ENCODE peak calls at places on chromosomes 11 and 22, in five cellular contexts. N, Y, X, O and S are unnamed samples.

GRCh38 chr11:35166369-35167360 is 27.7 kb downstream of the CD44 start:
- DNase-seq in O (peak; percentile 93), Y (no peak), X (peak; percentile 57), N (no peak), S (no peak)

GRCh38 chr11:64960719-64961118 is 11.2 kb downstream of the MAJIN start:
- DNase-seq in Y (no peak), N (no peak), O (no peak), X (no peak), S (no peak)

GRCh38 chr11:86206296-86206695 is 38.3 kb upstream of the EED start:
- DNase-seq in N (no peak), Y (no peak), O (no peak), X (no peak), S (no peak)

GRCh38 chr11:73431431-73431830 is 55.2 kb downstream of the RELT start:
- DNase-seq in X (no peak), N (no peak), Y (no peak), O (peak; percentile 45), S (no peak)

GRCh38 chr11:5713695-5714094 is 22.6 kb upstream of the OR56B1 start:
- DNase-seq in Y (no peak), X (no peak), N (no peak), O (no peak), S (no peak)

GRCh38 chr11:126355324-126355925 is at the start of gene ST3GAL4:
- DNase-seq in X (peak; percentile 74), N (peak; percentile 92), Y (peak; percentile 65), O (peak; percentile 52), S (peak; percentile 51)

GRCh38 chr11:23732026-23732425 is 764.8 kb upstream of the LUZP2 start:
- DNase-seq in Y (no peak), N (no peak), O (peak; percentile 65), X (no peak), S (no peak)

GRCh38 chr22:19820880-19821522 is 33.7 kb downstream of the GNB1L start:
- DNase-seq in O (no peak), Y (peak; percentile 19), N (peak; percentile 10), X (no peak), S (no peak)

GRCh38 chr11:130691581-130691980 is 224.7 kb downstream of the SNX19 start:
- DNase-seq in O (no peak), Y (no peak), N (no peak), X (no peak), S (no peak)

GRCh38 chr11:102788334-102789035 is 8.1 kb upstream of the MMP10 start:
- DNase-seq in O (peak; percentile 27), N (no peak), X (no peak), Y (no peak), S (no peak)

GRCh38 chr11:29405305-29405704 is 611.5 kb downstream of the KCNA4 start:
- DNase-seq in X (no peak), O (peak; percentile 5), N (no peak), Y (no peak), S (no peak)

GRCh38 chr22:19174106-19175025 is 4.2 kb downstream of the SLC25A1 start:
- DNase-seq in O (peak; percentile 42), X (no peak), N (no peak), Y (no peak), S (no peak)

GRCh38 chr11:1757861-1758610 is 5.7 kb downstream of the CTSD start:
- DNase-seq in X (no peak), Y (no peak), N (no peak), O (no peak), S (no peak)

GRCh38 chr11:3797329-3798090 is at the start of gene NUP98:
- DNase-seq in Y (peak; percentile 100), O (peak; percentile 100), X (peak; percentile 98), N (peak; percentile 100), S (peak; percentile 100)

GRCh38 chr11:3799143-3799542 is 1.8 kb upstream of the NUP98 start:
- DNase-seq in Y (no peak), X (no peak), O (no peak), N (no peak), S (peak; percentile 56)

GRCh38 chr11:3796796-3797328 is 492 bp downstream of the NUP98 start:
- DNase-seq in N (no peak), X (peak; percentile 49), O (no peak), Y (no peak), S (peak; percentile 40)

GRCh38 chr11:3796346-3796745 is 1.0 kb downstream of the NUP98 start:
- DNase-seq in X (no peak), O (no peak), Y (no peak), N (no peak), S (peak; percentile 37)

DNA sequence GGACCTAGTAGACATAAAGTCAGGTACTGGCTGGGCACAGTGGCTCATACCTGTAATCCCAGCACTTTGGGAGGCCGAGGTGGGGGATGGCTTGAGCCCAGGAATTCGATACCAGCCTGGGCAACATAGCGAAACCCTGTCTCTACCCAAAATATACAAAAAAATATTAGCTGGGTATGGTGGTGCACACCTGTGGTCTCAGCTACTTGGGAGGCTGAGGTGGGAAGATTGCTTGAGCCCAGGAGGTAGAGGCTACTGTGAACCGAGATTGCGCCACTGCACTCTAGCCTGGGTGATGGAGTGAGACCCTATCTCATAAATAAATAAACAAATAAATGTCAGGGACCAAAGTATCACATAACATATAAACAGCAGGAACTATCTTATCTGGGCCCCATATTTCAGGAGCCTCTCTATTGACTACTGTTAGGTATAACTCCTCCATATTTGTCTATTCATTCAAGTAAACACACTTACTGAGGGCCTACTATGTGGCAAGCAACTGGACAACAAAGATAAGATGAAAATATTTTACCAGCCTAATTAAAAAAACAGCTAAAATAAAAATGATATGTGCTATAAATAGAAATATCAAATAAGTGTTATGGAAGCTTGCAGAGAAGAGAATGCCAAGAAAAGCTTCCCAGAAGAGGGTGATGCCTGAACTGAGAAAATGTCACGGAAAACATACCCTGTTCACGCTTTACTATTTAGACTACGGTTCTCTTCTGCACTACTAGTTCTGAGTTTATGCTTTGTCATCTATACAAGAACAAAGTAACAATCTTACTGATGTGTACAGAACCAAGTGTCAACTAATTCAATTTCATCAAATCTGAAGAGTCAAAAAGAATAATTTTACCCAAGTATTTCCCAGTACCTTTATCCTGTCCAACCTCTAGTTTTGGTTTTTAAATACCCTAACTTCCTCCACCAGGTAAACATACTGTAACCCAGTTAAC is 1.9 kb downstream of the NUP98 start:
- DNase-seq in N (no peak), Y (no peak), X (no peak), O (no peak), S (no peak)
- H3K4me3 ChIP-seq in N (peak overlapping the region; percentile 99), Y (peak overlapping the region; percentile 85), X (peak overlapping the region; percentile 100), O (peak overlapping the region; percentile 74), S (no peak overlapping the region)

GRCh38 chr11:36713715-36714114 is 115.7 kb upstream of the RAG2 start:
- DNase-seq in X (no peak), N (no peak), O (no peak), Y (no peak), S (no peak)

DNA sequence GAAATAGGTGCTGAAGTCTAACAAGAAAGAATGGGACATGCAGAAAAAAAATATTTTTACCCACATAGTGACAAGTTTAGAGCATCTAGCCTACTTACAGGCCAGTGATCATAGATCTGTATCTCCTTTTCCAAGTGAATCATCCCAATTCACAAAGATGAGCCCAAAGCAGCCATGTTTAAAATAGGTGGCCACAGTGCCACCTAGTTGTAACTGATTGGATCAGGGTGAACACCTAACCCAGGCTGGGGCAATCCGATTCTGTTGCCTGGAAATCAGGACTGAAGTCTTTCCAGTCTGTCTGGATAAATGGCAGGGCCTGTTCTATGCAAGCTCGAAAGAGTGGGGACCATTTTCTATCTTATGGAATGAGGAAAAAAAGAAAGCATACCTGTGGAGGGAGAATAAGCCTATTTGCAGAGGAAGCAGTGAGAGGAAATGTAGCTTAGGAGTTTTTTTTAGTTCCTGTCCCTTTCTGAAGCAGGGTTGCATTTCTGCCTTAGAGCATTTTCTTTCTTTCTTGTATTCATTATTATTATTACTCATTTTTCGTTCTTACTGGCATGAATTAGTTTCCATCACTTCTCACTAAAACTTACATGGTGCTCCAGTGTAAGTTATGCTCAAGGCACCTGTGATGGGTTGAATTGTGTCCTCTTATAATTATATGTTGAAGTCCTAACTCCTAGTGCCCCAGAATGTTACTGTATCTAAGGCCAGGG is 113.2 kb upstream of the RAG2 start:
- DNase-seq in O (no peak), X (peak; percentile 6), Y (no peak), N (no peak), S (no peak)
- TF ChIP-seq CTCF in O (no peak), X (no peak), Y (no peak), N (no peak), S (no peak)

DNA sequence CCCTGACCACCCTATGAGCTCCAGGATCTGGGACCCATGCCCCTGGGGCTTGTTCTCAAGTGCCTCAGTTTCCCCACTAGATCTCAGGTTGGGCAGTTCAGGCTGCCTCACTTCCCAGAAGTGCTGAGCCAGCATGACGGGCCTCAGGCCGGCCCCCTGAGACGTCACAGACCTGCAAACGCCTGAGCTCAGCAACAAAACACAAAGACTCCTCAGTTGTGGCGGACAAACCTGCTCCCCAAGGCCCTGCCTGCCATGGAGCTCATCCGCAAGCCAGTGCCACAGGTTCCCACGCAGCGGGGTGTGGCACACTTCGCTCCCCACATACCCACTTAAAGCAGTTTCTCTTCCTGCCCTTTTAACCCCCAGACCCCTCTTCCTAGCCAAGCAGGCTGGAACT is 45.2 kb downstream of the NECTIN1 start:
- DNase-seq in N (no peak), X (no peak), Y (peak; percentile 41), O (no peak), S (peak; percentile 62)
- TF ChIP-seq POLR2A in N (no peak), X (no peak), Y (no peak), O (no peak), S (no peak)

GRCh38 chr11:46672381-46672839 is 28.0 kb downstream of the ARHGAP1 start:
- DNase-seq in X (no peak), Y (no peak), N (no peak), O (no peak), S (no peak)

GRCh38 chr11:46671958-46672315 is 28.5 kb downstream of the ARHGAP1 start:
- DNase-seq in N (no peak), O (no peak), Y (no peak), X (no peak), S (no peak)

GRCh38 chr11:46668480-46669085 is 31.8 kb downstream of the ARHGAP1 start:
- DNase-seq in O (no peak), Y (no peak), N (no peak), X (no peak), S (peak; percentile 75)

GRCh38 chr11:46666982-46667590 is 33.3 kb downstream of the ARHGAP1 start:
- DNase-seq in Y (no peak), O (no peak), N (no peak), X (no peak), S (no peak)

DNA sequence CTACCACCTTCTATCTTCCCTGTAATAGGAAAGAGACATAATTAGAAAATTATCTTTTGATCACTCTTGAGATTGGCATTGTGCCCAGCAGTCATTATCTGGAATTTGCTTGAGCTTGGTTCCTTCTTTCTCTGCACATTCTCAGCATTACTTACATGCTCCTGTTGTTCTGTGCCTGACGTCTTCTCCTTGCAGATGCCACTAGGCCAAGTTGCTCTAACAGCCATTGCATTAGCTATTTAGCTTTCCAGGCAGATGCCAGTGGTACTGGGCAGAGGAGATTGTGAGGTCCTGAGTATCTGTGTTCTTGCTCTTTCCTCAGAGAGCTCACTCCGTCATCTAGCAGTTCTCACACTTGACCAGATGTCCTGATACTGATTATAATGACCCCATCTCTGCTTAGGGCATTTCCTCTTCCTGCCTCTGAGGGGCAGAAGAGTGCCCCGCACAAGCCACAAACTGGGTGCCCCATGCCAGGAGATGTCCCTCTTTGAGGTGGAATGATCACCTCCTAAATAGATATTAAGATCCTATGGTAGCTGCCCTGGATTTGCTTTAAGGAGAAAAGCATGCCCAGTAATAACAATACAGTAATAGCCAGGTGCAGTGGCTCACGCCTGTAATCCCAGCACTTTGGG is 30.7 kb downstream of the ARHGAP1 start:
- DNase-seq in N (no peak), Y (peak; percentile 16), X (peak; percentile 36), O (no peak), S (no peak)
- H3K4me3 ChIP-seq in N (no peak overlapping the region), Y (no peak overlapping the region), X (no peak overlapping the region), O (no peak overlapping the region), S (no peak overlapping the region)

GRCh38 chr11:66543263-66544107 is 2.4 kb downstream of the ZDHHC24 start:
- DNase-seq in X (no peak), O (peak; percentile 57), Y (peak; percentile 47), N (peak; percentile 67), S (no peak)
- TF ChIP-seq CTCF in X (no peak), O (peak; percentile 72), Y (no peak), N (peak; percentile 38), S (no peak)